ENCODE peak calls at places on chromosomes 7 and 10, in six cellular contexts. C is upper lobe of left lung, O is cardiac muscle cell, J is Karpas-422, K is ascending aorta, Q is heart right ventricle. T is an unnamed sample. For H3K4me1, the result is how much of the 10 kb centered on the place peaks cover.

GRCh38 chr7:158838238-158838637 is 8.9 kb upstream of the ESYT2 start:
- DNase-seq in Q (no peak), O (no peak), K (no peak), J (peak), C (no peak), T (no peak)

GRCh38 chr7:131747625-131748024 is 191.2 kb upstream of the PODXL start:
- DNase-seq in J (no peak), O (no peak), Q (no peak), K (no peak), C (no peak), T (no peak)

GRCh38 chr7:6536262-6536770 is 14.9 kb downstream of the GRID2IP start:
- DNase-seq in O (peak), C (no peak), Q (no peak), J (no peak), K (no peak), T (no peak)

GRCh38 chr10:484925-485661 is 204.4 kb downstream of the DIP2C start:
- DNase-seq in O (no peak), J (no peak), K (peak), Q (no peak), C (no peak), T (no peak)

GRCh38 chr7:128841961-128842673 is 11.9 kb downstream of the FLNC start:
- DNase-seq in Q (peak), C (peak), J (peak), O (peak), K (no peak), T (peak)

GRCh38 chr7:20440472-20441105 is 109.9 kb downstream of the ITGB8 start:
- DNase-seq in C (no peak), K (no peak), J (peak), Q (peak), O (peak), T (no peak)

GRCh38 chr10:33277135-33277536 is 57.3 kb downstream of the NRP1 start:
- DNase-seq in J (no peak), K (peak), O (peak), Q (peak), C (peak), T (no peak)

GRCh38 chr7:44998153-44998871 is 1.7 kb upstream of the CCM2 start:
- DNase-seq in K (no peak), Q (no peak), C (no peak), J (peak), O (no peak), T (no peak)

GRCh38 chr7:157550300-157551275 is 213.8 kb downstream of the DNAJB6 start:
- DNase-seq in J (no peak), K (peak), C (peak), O (no peak), Q (no peak), T (no peak)

GRCh38 chr10:125231116-125231812 is 70.9 kb upstream of the CTBP2 start:
- DNase-seq in Q (no peak), C (no peak), K (no peak), J (no peak), O (no peak), T (no peak)

GRCh38 chr7:142562688-142563087 is 186.6 kb upstream of the PRSS1 start:
- DNase-seq in C (no peak), K (no peak), J (no peak), O (no peak), Q (no peak), T (no peak)

GRCh38 chr7:23925088-23925487 is 215.1 kb downstream of the STK31 start:
- DNase-seq in O (no peak), C (no peak), K (no peak), Q (no peak), J (no peak), T (no peak)

GRCh38 chr7:149257146-149257545 is 4.8 kb upstream of the ZNF783 start:
- DNase-seq in O (no peak), J (no peak), C (no peak), Q (no peak), K (no peak), T (no peak)

GRCh38 chr10:124996854-124997215 is 54.9 kb downstream of the ZRANB1 start:
- DNase-seq in J (no peak), K (peak), Q (no peak), C (peak), O (no peak), T (no peak)

GRCh38 chr10:116045957-116046356 is 227.0 kb downstream of the GFRA1 start:
- DNase-seq in C (no peak), K (no peak), J (no peak), Q (no peak), O (no peak), T (no peak)

GRCh38 chr7:113175525-113176097 is 57.3 kb upstream of the SMIM30 start:
- DNase-seq in K (no peak), C (no peak), J (no peak), Q (no peak), O (no peak), T (no peak)

GRCh38 chr7:100444311-100445278 is 8.3 kb upstream of the PPP1R35 start:
- DNase-seq in O (no peak), Q (no peak), K (no peak), J (no peak), C (peak), T (no peak)

GRCh38 chr10:8124436-8124835 is 69.9 kb downstream of the GATA3 start:
- DNase-seq in Q (no peak), C (no peak), K (no peak), O (no peak), J (no peak), T (no peak)

GRCh38 chr10:114647545-114648138 is 10.4 kb downstream of the ABLIM1 start:
- DNase-seq in Q (no peak), K (no peak), J (no peak), C (no peak), O (no peak), T (no peak)

GRCh38 chr10:79196470-79197461 is 128.0 kb downstream of the ZMIZ1 start:
- DNase-seq in C (peak), K (peak), Q (peak), O (peak), J (peak), T (peak)

GRCh38 chr7:4763091-4763793 is 12.2 kb upstream of the AP5Z1 start:
- DNase-seq in J (no peak), C (no peak), K (no peak), Q (no peak), O (no peak), T (no peak)

GRCh38 chr7:137994091-137994688 is 7.7 kb downstream of the CREB3L2 start:
- DNase-seq in Q (no peak), C (no peak), J (no peak), K (no peak), O (no peak), T (no peak)

GRCh38 chr7:137996871-137997270 is 5.0 kb downstream of the CREB3L2 start:
- DNase-seq in C (no peak), J (no peak), O (no peak), K (no peak), Q (no peak), T (no peak)

GRCh38 chr7:137993395-137993743 is 8.5 kb downstream of the CREB3L2 start:
- DNase-seq in K (no peak), C (no peak), O (no peak), J (no peak), Q (no peak), T (no peak)

GRCh38 chr7:137998250-137998649 is 3.6 kb downstream of the CREB3L2 start:
- DNase-seq in C (no peak), O (no peak), K (no peak), Q (no peak), J (no peak), T (no peak)

DNA sequence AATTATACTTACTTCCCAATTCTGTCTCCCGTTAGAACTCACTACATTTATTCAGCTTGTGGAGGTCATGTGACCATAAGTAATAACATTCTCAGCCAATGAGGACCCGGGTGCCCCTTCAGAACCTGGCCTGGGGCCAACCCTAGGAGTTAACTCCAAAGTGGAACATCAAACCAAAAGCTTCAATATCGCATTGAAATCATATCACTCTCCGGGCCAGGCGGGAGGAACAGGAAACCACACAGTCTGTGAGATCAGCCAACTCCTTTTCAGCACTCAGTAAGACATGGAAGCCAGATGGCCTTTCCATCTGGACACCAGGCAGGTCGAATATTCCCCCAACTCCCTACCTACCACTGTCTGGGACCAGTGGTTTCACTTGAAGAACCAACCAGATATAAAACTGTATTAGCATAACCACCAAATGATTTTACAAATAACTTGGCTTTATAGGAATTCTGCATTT is 5.5 kb downstream of the CREB3L2 start:
- DNase-seq in K (no peak), J (no peak), Q (peak), C (peak), O (no peak), T (no peak)
- H3K4me3 ChIP-seq in K (peak), J (no peak), Q (no peak), C (no peak), O (no peak), T (no peak)

GRCh38 chr7:55187701-55188491 is 169.1 kb downstream of the EGFR start:
- DNase-seq in O (no peak), Q (peak), K (no peak), C (no peak), J (no peak), T (no peak)
- H3K4me1 ChIP-seq in O (under half), Q (under half), K (under half), C (under half), J (under half), T (under half)

GRCh38 chr10:86957471-86958108 is at the start of gene MMRN2:
- DNase-seq in J (no peak), K (peak), O (no peak), C (no peak), Q (peak), T (no peak)
- H3K4me3 ChIP-seq in J (no peak), K (peak), O (no peak), C (peak), Q (peak), T (no peak)

GRCh38 chr7:135247746-135248471 is 14.3 kb downstream of the STRA8 start:
- DNase-seq in K (peak), O (no peak), C (no peak), Q (no peak), J (no peak), T (no peak)

GRCh38 chr7:135245826-135246825 is 12.5 kb downstream of the STRA8 start:
- DNase-seq in O (no peak), J (no peak), Q (no peak), C (no peak), K (peak), T (no peak)

GRCh38 chr7:135251502-135252327 is 18.1 kb downstream of the STRA8 start:
- DNase-seq in K (peak), J (no peak), O (no peak), C (no peak), Q (no peak), T (no peak)

GRCh38 chr7:135248546-135248945 is 14.9 kb downstream of the STRA8 start:
- DNase-seq in C (no peak), O (no peak), J (no peak), Q (no peak), K (peak), T (no peak)

DNA sequence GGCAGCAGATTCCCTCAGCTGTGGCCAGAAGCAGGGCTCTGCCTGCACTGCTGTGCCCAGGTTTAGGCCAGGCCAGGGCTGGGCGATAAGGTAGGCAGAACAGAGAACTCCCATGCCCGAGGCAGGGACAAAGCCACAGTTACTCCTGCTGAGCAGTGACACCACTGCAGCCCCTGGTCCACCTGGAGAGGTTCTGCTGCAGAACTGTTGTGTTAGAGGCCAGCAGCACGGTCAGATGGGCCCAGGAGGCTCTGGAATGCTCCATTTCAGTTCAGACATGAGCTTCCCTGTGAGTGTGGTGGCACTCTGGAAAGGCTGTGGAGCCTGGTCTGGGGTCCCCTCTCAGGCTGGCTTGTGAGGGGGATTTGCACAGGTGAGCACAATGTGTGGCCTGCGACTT is 16.3 kb downstream of the STRA8 start:
- DNase-seq in Q (no peak), C (no peak), J (no peak), K (peak), O (no peak), T (no peak)
- H3K4me1 ChIP-seq in Q (under half), C (under half), J (under half), K (under half), O (under half), T (under half)

GRCh38 chr10:88851706-88852105 is at the start of gene ANKRD22:
- DNase-seq in Q (no peak), O (no peak), C (peak), J (no peak), K (no peak), T (no peak)
- H3K4me3 ChIP-seq in Q (no peak), O (no peak), C (no peak), J (no peak), K (no peak), T (no peak)

T was measured in effector memory CD4-positive, alpha-beta T cell.